ENCODE peak calls at places on chromosomes 4 and X, in seven cellular contexts. One of them, this sample, is unnamed. For H3K4me1, the result is how much of the 10 kb centered on the place peaks cover.

GRCh38 chr4:7860600-7861158 is 79.0 kb downstream of the AFAP1 start:
- DNase-seq in IMR-90: no peak
- DNase-seq in sigmoid colon: peak
- DNase-seq in fibroblast of lung: no peak
- DNase-seq in naive thymus-derived CD4-positive, alpha-beta T cell: no peak
- DNase-seq in K562: no peak
- DNase-seq in tibial nerve: no peak
- DNase-seq in this sample: no peak

GRCh38 chr4:152221816-152222516 is 313.9 kb downstream of the FBXW7 start:
- DNase-seq in sigmoid colon: no peak
- DNase-seq in naive thymus-derived CD4-positive, alpha-beta T cell: peak
- DNase-seq in IMR-90: no peak
- DNase-seq in tibial nerve: no peak
- DNase-seq in K562: no peak
- DNase-seq in fibroblast of lung: no peak
- DNase-seq in this sample: no peak

GRCh38 chr4:70678383-70678999 is 9.8 kb upstream of the UTP3 start:
- DNase-seq in K562: no peak
- DNase-seq in IMR-90: no peak
- DNase-seq in fibroblast of lung: no peak
- DNase-seq in sigmoid colon: no peak
- DNase-seq in naive thymus-derived CD4-positive, alpha-beta T cell: no peak
- DNase-seq in tibial nerve: no peak
- DNase-seq in this sample: no peak

GRCh38 chrX:114798902-114799301 is 215.0 kb downstream of the HTR2C start:
- DNase-seq in naive thymus-derived CD4-positive, alpha-beta T cell: no peak
- DNase-seq in sigmoid colon: no peak
- DNase-seq in K562: no peak
- DNase-seq in IMR-90: no peak
- DNase-seq in fibroblast of lung: peak
- DNase-seq in tibial nerve: no peak
- DNase-seq in this sample: no peak

GRCh38 chr4:123653211-123653610 is 256.6 kb downstream of the SPRY1 start:
- DNase-seq in naive thymus-derived CD4-positive, alpha-beta T cell: no peak
- DNase-seq in IMR-90: no peak
- DNase-seq in K562: no peak
- DNase-seq in tibial nerve: no peak
- DNase-seq in sigmoid colon: no peak
- DNase-seq in fibroblast of lung: no peak
- DNase-seq in this sample: no peak

GRCh38 chrX:135185795-135186443 is 14.7 kb upstream of the CT55 start:
- DNase-seq in IMR-90: peak
- DNase-seq in tibial nerve: peak
- DNase-seq in naive thymus-derived CD4-positive, alpha-beta T cell: peak
- DNase-seq in fibroblast of lung: peak
- DNase-seq in sigmoid colon: no peak
- DNase-seq in K562: peak
- DNase-seq in this sample: no peak

GRCh38 chr4:16617416-16617815 is 281.0 kb downstream of the LDB2 start:
- DNase-seq in fibroblast of lung: peak
- DNase-seq in sigmoid colon: no peak
- DNase-seq in tibial nerve: no peak
- DNase-seq in K562: no peak
- DNase-seq in IMR-90: peak
- DNase-seq in naive thymus-derived CD4-positive, alpha-beta T cell: no peak
- DNase-seq in this sample: no peak

GRCh38 chr4:58600290-58600689 is 1490.1 kb upstream of the IGFBP7 start:
- DNase-seq in sigmoid colon: no peak
- DNase-seq in tibial nerve: no peak
- DNase-seq in fibroblast of lung: no peak
- DNase-seq in K562: no peak
- DNase-seq in naive thymus-derived CD4-positive, alpha-beta T cell: no peak
- DNase-seq in IMR-90: no peak
- DNase-seq in this sample: no peak

GRCh38 chrX:44303119-44303518 is 40.4 kb downstream of the EFHC2 start:
- DNase-seq in fibroblast of lung: no peak
- DNase-seq in K562: no peak
- DNase-seq in IMR-90: no peak
- DNase-seq in tibial nerve: no peak
- DNase-seq in naive thymus-derived CD4-positive, alpha-beta T cell: peak
- DNase-seq in sigmoid colon: no peak
- DNase-seq in this sample: no peak

GRCh38 chr4:158056689-158057245 is 116.1 kb downstream of the GASK1B start:
- DNase-seq in IMR-90: no peak
- DNase-seq in tibial nerve: no peak
- DNase-seq in sigmoid colon: no peak
- DNase-seq in K562: no peak
- DNase-seq in fibroblast of lung: no peak
- DNase-seq in naive thymus-derived CD4-positive, alpha-beta T cell: no peak
- DNase-seq in this sample: no peak

GRCh38 chr4:152301381-152301780 is 234.5 kb downstream of the FBXW7 start:
- DNase-seq in K562: no peak
- DNase-seq in tibial nerve: no peak
- DNase-seq in sigmoid colon: no peak
- DNase-seq in fibroblast of lung: no peak
- DNase-seq in naive thymus-derived CD4-positive, alpha-beta T cell: no peak
- DNase-seq in IMR-90: no peak
- DNase-seq in this sample: no peak

GRCh38 chr4:8675383-8675782 is 82.8 kb downstream of the CPZ start:
- DNase-seq in K562: peak
- DNase-seq in naive thymus-derived CD4-positive, alpha-beta T cell: no peak
- DNase-seq in IMR-90: peak
- DNase-seq in sigmoid colon: peak
- DNase-seq in fibroblast of lung: no peak
- DNase-seq in tibial nerve: no peak
- DNase-seq in this sample: no peak

GRCh38 chr4:139735381-139736256 is 70.0 kb downstream of the MGST2 start:
- DNase-seq in K562: no peak
- DNase-seq in naive thymus-derived CD4-positive, alpha-beta T cell: peak
- DNase-seq in fibroblast of lung: peak
- DNase-seq in sigmoid colon: peak
- DNase-seq in IMR-90: no peak
- DNase-seq in tibial nerve: no peak
- DNase-seq in this sample: no peak

GRCh38 chrX:386239-386767 is 404 bp downstream of the PPP2R3B start:
- DNase-seq in sigmoid colon: no peak
- DNase-seq in IMR-90: no peak
- DNase-seq in K562: peak
- DNase-seq in naive thymus-derived CD4-positive, alpha-beta T cell: no peak
- DNase-seq in fibroblast of lung: no peak
- DNase-seq in tibial nerve: no peak
- DNase-seq in this sample: no peak

GRCh38 chr4:4460759-4461158 is 73.9 kb downstream of the NSG1 start:
- DNase-seq in sigmoid colon: no peak
- DNase-seq in IMR-90: no peak
- DNase-seq in fibroblast of lung: no peak
- DNase-seq in K562: no peak
- DNase-seq in tibial nerve: no peak
- DNase-seq in naive thymus-derived CD4-positive, alpha-beta T cell: no peak
- DNase-seq in this sample: peak

GRCh38 chr4:99062120-99062519 is 26.5 kb downstream of the ADH5 start:
- DNase-seq in naive thymus-derived CD4-positive, alpha-beta T cell: no peak
- DNase-seq in fibroblast of lung: no peak
- DNase-seq in K562: no peak
- DNase-seq in IMR-90: peak
- DNase-seq in tibial nerve: no peak
- DNase-seq in sigmoid colon: no peak
- DNase-seq in this sample: no peak

GRCh38 chr4:8221476-8221875 is 22.4 kb downstream of the SH3TC1 start:
- DNase-seq in IMR-90: peak
- DNase-seq in tibial nerve: peak
- DNase-seq in naive thymus-derived CD4-positive, alpha-beta T cell: peak
- DNase-seq in sigmoid colon: no peak
- DNase-seq in fibroblast of lung: peak
- DNase-seq in K562: no peak
- DNase-seq in this sample: no peak

GRCh38 chr4:180832086-180832485 is 1411.1 kb upstream of the TENM3 start:
- DNase-seq in K562: no peak
- DNase-seq in IMR-90: no peak
- DNase-seq in sigmoid colon: no peak
- DNase-seq in fibroblast of lung: no peak
- DNase-seq in tibial nerve: no peak
- DNase-seq in naive thymus-derived CD4-positive, alpha-beta T cell: no peak
- DNase-seq in this sample: no peak

GRCh38 chrX:153725832-153726285 is 1.2 kb downstream of the ABCD1 start:
- DNase-seq in tibial nerve: no peak
- DNase-seq in naive thymus-derived CD4-positive, alpha-beta T cell: no peak
- DNase-seq in fibroblast of lung: no peak
- DNase-seq in K562: no peak
- DNase-seq in sigmoid colon: no peak
- DNase-seq in IMR-90: no peak
- DNase-seq in this sample: no peak
- H3K4me3 ChIP-seq in tibial nerve: peak
- H3K4me3 ChIP-seq in naive thymus-derived CD4-positive, alpha-beta T cell: no peak
- H3K4me3 ChIP-seq in fibroblast of lung: no peak
- H3K4me3 ChIP-seq in K562: no peak
- H3K4me3 ChIP-seq in sigmoid colon: no peak
- H3K4me3 ChIP-seq in IMR-90: no peak
- H3K4me3 ChIP-seq in this sample: peak

GRCh38 chr4:53015681-53016080 is 153.6 kb downstream of the RASL11B start:
- DNase-seq in K562: peak
- DNase-seq in tibial nerve: peak
- DNase-seq in IMR-90: peak
- DNase-seq in naive thymus-derived CD4-positive, alpha-beta T cell: no peak
- DNase-seq in sigmoid colon: peak
- DNase-seq in fibroblast of lung: peak
- DNase-seq in this sample: no peak

GRCh38 chr4:53014881-53015280 is 152.8 kb downstream of the RASL11B start:
- DNase-seq in K562: no peak
- DNase-seq in naive thymus-derived CD4-positive, alpha-beta T cell: no peak
- DNase-seq in fibroblast of lung: no peak
- DNase-seq in tibial nerve: no peak
- DNase-seq in sigmoid colon: no peak
- DNase-seq in IMR-90: peak
- DNase-seq in this sample: no peak

GRCh38 chr4:53012738-53013137 is 150.6 kb downstream of the RASL11B start:
- DNase-seq in fibroblast of lung: peak
- DNase-seq in naive thymus-derived CD4-positive, alpha-beta T cell: peak
- DNase-seq in IMR-90: peak
- DNase-seq in sigmoid colon: no peak
- DNase-seq in K562: no peak
- DNase-seq in tibial nerve: no peak
- DNase-seq in this sample: no peak

GRCh38 chr4:53013873-53014272 is 151.8 kb downstream of the RASL11B start:
- DNase-seq in IMR-90: no peak
- DNase-seq in naive thymus-derived CD4-positive, alpha-beta T cell: no peak
- DNase-seq in tibial nerve: no peak
- DNase-seq in fibroblast of lung: no peak
- DNase-seq in sigmoid colon: no peak
- DNase-seq in K562: no peak
- DNase-seq in this sample: no peak

GRCh38 chr4:53014368-53014767 is 152.3 kb downstream of the RASL11B start:
- DNase-seq in K562: no peak
- DNase-seq in IMR-90: no peak
- DNase-seq in naive thymus-derived CD4-positive, alpha-beta T cell: no peak
- DNase-seq in tibial nerve: no peak
- DNase-seq in sigmoid colon: no peak
- DNase-seq in fibroblast of lung: no peak
- DNase-seq in this sample: no peak
- H3K4me1 ChIP-seq in K562: under half
- H3K4me1 ChIP-seq in IMR-90: under half
- H3K4me1 ChIP-seq in naive thymus-derived CD4-positive, alpha-beta T cell: under half
- H3K4me1 ChIP-seq in tibial nerve: under half
- H3K4me1 ChIP-seq in sigmoid colon: under half
- H3K4me1 ChIP-seq in fibroblast of lung: under half
- H3K4me1 ChIP-seq in this sample: under half

GRCh38 chr4:121181493-121181892 is 17.4 kb upstream of the TNIP3 start:
- DNase-seq in sigmoid colon: no peak
- DNase-seq in naive thymus-derived CD4-positive, alpha-beta T cell: no peak
- DNase-seq in tibial nerve: no peak
- DNase-seq in IMR-90: no peak
- DNase-seq in fibroblast of lung: no peak
- DNase-seq in K562: no peak
- DNase-seq in this sample: no peak

GRCh38 chr4:121183359-121183758 is 19.2 kb upstream of the TNIP3 start:
- DNase-seq in sigmoid colon: no peak
- DNase-seq in tibial nerve: no peak
- DNase-seq in naive thymus-derived CD4-positive, alpha-beta T cell: no peak
- DNase-seq in fibroblast of lung: no peak
- DNase-seq in IMR-90: no peak
- DNase-seq in K562: peak
- DNase-seq in this sample: no peak

GRCh38 chr4:121177238-121178137 is 13.4 kb upstream of the TNIP3 start:
- DNase-seq in tibial nerve: no peak
- DNase-seq in naive thymus-derived CD4-positive, alpha-beta T cell: no peak
- DNase-seq in sigmoid colon: no peak
- DNase-seq in K562: no peak
- DNase-seq in fibroblast of lung: no peak
- DNase-seq in IMR-90: no peak
- DNase-seq in this sample: no peak

GRCh38 chr4:121182296-121182695 is 18.2 kb upstream of the TNIP3 start:
- DNase-seq in K562: no peak
- DNase-seq in sigmoid colon: no peak
- DNase-seq in tibial nerve: no peak
- DNase-seq in naive thymus-derived CD4-positive, alpha-beta T cell: peak
- DNase-seq in fibroblast of lung: peak
- DNase-seq in IMR-90: peak
- DNase-seq in this sample: no peak

GRCh38 chr4:121180558-121180957 is 16.4 kb upstream of the TNIP3 start:
- DNase-seq in fibroblast of lung: no peak
- DNase-seq in sigmoid colon: no peak
- DNase-seq in K562: no peak
- DNase-seq in IMR-90: no peak
- DNase-seq in tibial nerve: no peak
- DNase-seq in naive thymus-derived CD4-positive, alpha-beta T cell: no peak
- DNase-seq in this sample: no peak
- H3K27ac ChIP-seq in fibroblast of lung: no peak
- H3K27ac ChIP-seq in sigmoid colon: no peak
- H3K27ac ChIP-seq in K562: no peak
- H3K27ac ChIP-seq in IMR-90: no peak
- H3K27ac ChIP-seq in tibial nerve: no peak
- H3K27ac ChIP-seq in naive thymus-derived CD4-positive, alpha-beta T cell: peak
- H3K27ac ChIP-seq in this sample: no peak

GRCh38 chr4:100511906-100512305 is 5.9 kb downstream of the EMCN start:
- DNase-seq in fibroblast of lung: no peak
- DNase-seq in IMR-90: no peak
- DNase-seq in naive thymus-derived CD4-positive, alpha-beta T cell: no peak
- DNase-seq in tibial nerve: no peak
- DNase-seq in sigmoid colon: no peak
- DNase-seq in K562: no peak
- DNase-seq in this sample: no peak

GRCh38 chr4:100510551-100510950 is 7.3 kb downstream of the EMCN start:
- DNase-seq in IMR-90: no peak
- DNase-seq in naive thymus-derived CD4-positive, alpha-beta T cell: no peak
- DNase-seq in sigmoid colon: no peak
- DNase-seq in fibroblast of lung: no peak
- DNase-seq in K562: no peak
- DNase-seq in tibial nerve: no peak
- DNase-seq in this sample: no peak

GRCh38 chr4:100519205-100519604 is 1.4 kb upstream of the EMCN start:
- DNase-seq in IMR-90: no peak
- DNase-seq in sigmoid colon: no peak
- DNase-seq in tibial nerve: no peak
- DNase-seq in fibroblast of lung: no peak
- DNase-seq in K562: no peak
- DNase-seq in naive thymus-derived CD4-positive, alpha-beta T cell: no peak
- DNase-seq in this sample: no peak

GRCh38 chr4:100517864-100518341 is at the start of gene EMCN:
- DNase-seq in sigmoid colon: no peak
- DNase-seq in tibial nerve: no peak
- DNase-seq in fibroblast of lung: no peak
- DNase-seq in naive thymus-derived CD4-positive, alpha-beta T cell: no peak
- DNase-seq in IMR-90: no peak
- DNase-seq in K562: no peak
- DNase-seq in this sample: no peak

GRCh38 chr4:100516225-100516624 is 1.6 kb downstream of the EMCN start:
- DNase-seq in IMR-90: no peak
- DNase-seq in fibroblast of lung: no peak
- DNase-seq in tibial nerve: no peak
- DNase-seq in naive thymus-derived CD4-positive, alpha-beta T cell: no peak
- DNase-seq in sigmoid colon: no peak
- DNase-seq in K562: no peak
- DNase-seq in this sample: no peak
- H3K4me3 ChIP-seq in IMR-90: no peak
- H3K4me3 ChIP-seq in fibroblast of lung: no peak
- H3K4me3 ChIP-seq in tibial nerve: no peak
- H3K4me3 ChIP-seq in naive thymus-derived CD4-positive, alpha-beta T cell: no peak
- H3K4me3 ChIP-seq in sigmoid colon: no peak
- H3K4me3 ChIP-seq in K562: no peak
- H3K4me3 ChIP-seq in this sample: no peak

This sample was measured in vagina.